ENCODE peak calls at places on chromosomes 12 and 14, in eight cellular contexts. S, B, A, Q, H, V, T and W are unnamed samples.

GRCh38 chr14:20469890-20470858 is 968 bp downstream of the PNP start:
- DNase-seq in S (peak), B (peak), A (peak), Q (no peak), H (no peak), V (peak), T (peak), W (peak)

GRCh38 chr14:72652179-72652578 is 241.7 kb downstream of the DPF3 start:
- DNase-seq in S (no peak), B (no peak), A (no peak), Q (no peak), H (no peak), V (no peak), T (no peak), W (peak)

GRCh38 chr12:129531004-129531403 is 372.8 kb downstream of the TMEM132D start:
- DNase-seq in S (no peak), B (no peak), A (no peak), Q (no peak), H (no peak), V (no peak), T (no peak), W (no peak)

GRCh38 chr14:79668941-79669340 is 542.4 kb downstream of the DIO2 start:
- DNase-seq in S (no peak), B (no peak), A (no peak), Q (no peak), H (no peak), V (no peak), T (no peak), W (no peak)

GRCh38 chr12:34392741-34393085 is 370.4 kb downstream of the ALG10 start:
- DNase-seq in S (no peak), B (no peak), A (no peak), Q (no peak), H (peak), V (no peak), T (no peak), W (no peak)

GRCh38 chr12:120116443-120116791 is at the start of gene RAB35:
- DNase-seq in S (no peak), B (no peak), A (no peak), Q (no peak), H (no peak), V (no peak), T (no peak), W (no peak)

GRCh38 chr14:68792022-68792829 is 641 bp downstream of the ZFP36L1 start:
- DNase-seq in S (no peak), B (no peak), A (no peak), Q (no peak), H (peak), V (no peak), T (no peak), W (no peak)

GRCh38 chr14:100305446-100306255 is 593 bp downstream of the SLC25A29 start:
- DNase-seq in S (no peak), B (no peak), A (no peak), Q (no peak), H (peak), V (peak), T (no peak), W (peak)